ENCODE peak calls at places on chromosomes 1 and 21, in five cellular contexts. M, I, W, Y and J are unnamed samples.

GRCh38 chr1:12159826-12160225 is 7.0 kb upstream of the TNFRSF1B start:
- DNase-seq in M (no peak), I (no peak), W (no peak), Y (no peak), J (no peak)

GRCh38 chr21:41740604-41741252 is 26.1 kb downstream of the RIPK4 start:
- DNase-seq in Y (no peak), I (no peak), W (no peak), M (no peak), J (no peak)

GRCh38 chr1:7770939-7771672 is at the start of gene VAMP3:
- DNase-seq in Y (peak), W (peak), I (peak), M (peak), J (peak)

GRCh38 chr1:100624886-100625430 is 87.0 kb downstream of the GPR88 start:
- DNase-seq in M (no peak), W (no peak), I (no peak), Y (no peak), J (no peak)

GRCh38 chr21:46092026-46092764 is 5.7 kb upstream of the COL6A2 start:
- DNase-seq in M (no peak), Y (no peak), I (no peak), W (no peak), J (no peak)

GRCh38 chr21:34544032-34544496 is 32.1 kb upstream of the KCNE1 start:
- DNase-seq in W (no peak), Y (peak), M (peak), I (peak), J (peak)

GRCh38 chr1:27572679-27573426 is 31.1 kb downstream of the AHDC1 start:
- DNase-seq in M (no peak), Y (no peak), I (peak), W (no peak), J (no peak)

GRCh38 chr1:27626031-27626935 is 8.7 kb downstream of the FGR start:
- DNase-seq in Y (no peak), I (no peak), M (no peak), W (peak), J (no peak)

GRCh38 chr1:90802622-90803021 is 85.5 kb upstream of the BARHL2 start:
- DNase-seq in I (no peak), M (no peak), Y (no peak), W (no peak), J (no peak)

GRCh38 chr1:165630629-165631402 is at the start of gene MGST3:
- DNase-seq in Y (peak), I (peak), M (peak), W (peak), J (peak)

GRCh38 chr1:165631403-165632151 is 543 bp downstream of the MGST3 start:
- DNase-seq in W (no peak), I (peak), M (peak), Y (no peak), J (peak)

GRCh38 chr1:165628127-165628857 is 2.7 kb upstream of the MGST3 start:
- DNase-seq in W (no peak), Y (no peak), M (no peak), I (no peak), J (no peak)

GRCh38 chr1:165629131-165629530 is 1.9 kb upstream of the MGST3 start:
- DNase-seq in Y (no peak), M (no peak), W (no peak), I (no peak), J (no peak)

DNA sequence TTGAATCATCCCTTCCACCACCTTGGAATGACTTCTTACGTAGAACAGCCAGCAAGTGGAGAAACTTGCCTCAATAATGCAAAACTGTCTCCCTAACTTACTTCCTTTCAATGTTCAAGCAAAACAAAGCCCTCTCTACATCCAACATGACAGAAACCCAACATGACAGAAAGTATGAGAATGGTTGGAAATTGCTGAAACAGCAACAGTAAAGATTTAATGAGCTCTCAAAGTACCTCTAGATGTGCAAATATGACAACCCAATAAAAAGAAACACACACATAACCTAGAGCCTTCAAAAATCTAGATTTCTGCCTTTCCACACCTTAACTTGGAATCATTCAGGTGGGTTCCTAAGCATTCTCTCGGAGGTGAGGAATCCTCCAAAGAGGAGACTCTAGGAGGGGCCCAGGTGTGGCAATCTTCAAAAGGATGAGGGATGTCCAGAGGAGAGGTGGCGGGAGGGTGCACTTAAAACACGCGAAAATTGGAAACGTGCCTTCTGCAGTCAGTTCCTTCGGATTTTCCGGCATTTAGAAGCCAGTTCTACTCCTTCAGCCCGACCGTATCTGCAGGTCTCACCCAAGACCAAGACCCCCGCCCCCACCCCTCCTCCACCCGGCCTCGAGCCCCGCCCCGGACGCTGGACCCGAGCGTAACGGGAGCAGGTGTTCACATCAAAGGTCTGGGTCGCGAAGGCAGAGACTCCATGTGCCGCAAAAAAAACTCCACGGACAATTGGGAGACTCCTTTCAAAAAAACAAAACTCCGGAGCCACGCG is 996 bp upstream of the MGST3 start:
- DNase-seq in M (no peak), I (peak), W (no peak), Y (no peak), J (peak)
- TF ChIP-seq FOXM1 in M (no peak), I (no peak), W (no peak), Y (no peak), J (no peak)

GRCh38 chr1:85328713-85329376 is 52.4 kb upstream of the BCL10 start:
- DNase-seq in I (no peak), W (no peak), M (no peak), Y (peak), J (no peak)
- TF ChIP-seq FOXM1 in I (no peak), W (no peak), M (no peak), Y (no peak), J (peak)

GRCh38 chr1:244049969-244050834 is 881 bp upstream of the ZBTB18 start:
- DNase-seq in Y (no peak), M (no peak), I (no peak), W (no peak), J (no peak)
- TF ChIP-seq FOXM1 in Y (no peak), M (no peak), I (no peak), W (no peak), J (no peak)

GRCh38 chr1:207259391-207259790 is 62.1 kb upstream of the CD55 start:
- DNase-seq in Y (peak), I (no peak), W (no peak), M (no peak), J (no peak)
- TF ChIP-seq FOXM1 in Y (no peak), I (no peak), W (no peak), M (no peak), J (no peak)

GRCh38 chr1:151846062-151846568 is 6.5 kb upstream of the C2CD4D start:
- DNase-seq in Y (peak), I (peak), M (no peak), W (no peak), J (no peak)
- TF ChIP-seq FOXM1 in Y (no peak), I (no peak), M (no peak), W (no peak), J (no peak)

GRCh38 chr1:181517181-181517875 is 34.0 kb downstream of the CACNA1E start:
- DNase-seq in Y (no peak), W (no peak), I (no peak), M (no peak), J (no peak)

GRCh38 chr1:181514298-181515290 is 31.3 kb downstream of the CACNA1E start:
- DNase-seq in Y (no peak), W (peak), I (no peak), M (no peak), J (no peak)

GRCh38 chr1:181518152-181518551 is 34.8 kb downstream of the CACNA1E start:
- DNase-seq in Y (no peak), I (no peak), W (no peak), M (no peak), J (no peak)

GRCh38 chr1:181516706-181517105 is 33.4 kb downstream of the CACNA1E start:
- DNase-seq in W (no peak), M (no peak), I (no peak), Y (no peak), J (no peak)

GRCh38 chr1:181513786-181514297 is 30.5 kb downstream of the CACNA1E start:
- DNase-seq in Y (no peak), I (no peak), M (no peak), W (no peak), J (no peak)
- TF ChIP-seq FOXM1 in Y (no peak), I (no peak), M (no peak), W (no peak), J (no peak)

GRCh38 chr1:246724001-246724724 is at the start of gene SCCPDH:
- DNase-seq in I (peak), W (no peak), M (peak), Y (peak), J (peak)
- TF ChIP-seq FOXM1 in I (no peak), W (no peak), M (no peak), Y (no peak), J (no peak)

GRCh38 chr1:210384625-210385024 is 55.9 kb downstream of the HHAT start:
- DNase-seq in Y (no peak), W (no peak), I (no peak), M (no peak), J (no peak)
- TF ChIP-seq FOXM1 in Y (no peak), W (no peak), I (no peak), M (no peak), J (no peak)

GRCh38 chr1:168235937-168236336 is 10.1 kb downstream of the SFT2D2 start:
- DNase-seq in I (no peak), Y (peak), M (no peak), W (no peak), J (no peak)

GRCh38 chr1:168234846-168235547 is 9.2 kb downstream of the SFT2D2 start:
- DNase-seq in I (peak), M (peak), Y (peak), W (no peak), J (peak)

GRCh38 chr1:168235548-168235885 is 9.7 kb downstream of the SFT2D2 start:
- DNase-seq in I (no peak), Y (no peak), W (no peak), M (no peak), J (no peak)

GRCh38 chr1:168236836-168237611 is 11.2 kb downstream of the SFT2D2 start:
- DNase-seq in I (no peak), W (no peak), M (no peak), Y (no peak), J (no peak)
- TF ChIP-seq FOXM1 in I (no peak), W (no peak), M (no peak), Y (no peak), J (no peak)